ENCODE peak calls at places on chromosomes 11 and 22, in eight cellular contexts. H is mesenchymal stem cell; Z is stimulated activated CD8-positive, alpha-beta memory T cell treated with anti-CD3 and anti-CD28 coated beads, Interleukin-7, amount 100 ng/mL, for 1 hour; Y is nephron progenitor cell; L is dorsolateral prefrontal cortex; C is cerebellum; R is globus pallidus; M is left colon. P is an unnamed sample.

GRCh38 chr11:41245704-41246398 is 213.6 kb downstream of the LRRC4C start:
- DNase-seq in Y (no peak), C (peak), R (no peak), H (no peak), M (no peak), L (no peak), Z (no peak), P (no peak)

GRCh38 chr11:44244649-44245308 is 65.2 kb downstream of the ALX4 start:
- DNase-seq in C (no peak), L (no peak), Z (no peak), H (peak), R (no peak), M (no peak), Y (no peak), P (no peak)

GRCh38 chr11:123357990-123358827 is 71.9 kb upstream of the GRAMD1B start:
- DNase-seq in L (no peak), C (peak), M (no peak), Y (peak), Z (no peak), H (peak), R (no peak), P (no peak)

GRCh38 chr11:130431806-130432205 is 3.4 kb upstream of the ADAMTS8 start:
- DNase-seq in Z (no peak), L (no peak), R (no peak), Y (no peak), M (no peak), H (no peak), C (no peak), P (no peak)

GRCh38 chr22:44057411-44057987 is 33.4 kb downstream of the PARVB start:
- DNase-seq in Y (no peak), Z (no peak), R (peak), C (no peak), L (no peak), M (peak), H (no peak), P (no peak)

GRCh38 chr11:46555269-46556054 is 38.4 kb downstream of the AMBRA1 start:
- DNase-seq in Z (no peak), L (no peak), H (no peak), Y (no peak), M (no peak), C (no peak), R (no peak), P (no peak)

GRCh38 chr11:8338138-8338537 is 74.5 kb upstream of the LMO1 start:
- DNase-seq in R (no peak), C (peak), Z (no peak), L (no peak), H (peak), M (no peak), Y (peak), P (no peak)

GRCh38 chr22:17888855-17889254 is 114.6 kb upstream of the BID start:
- DNase-seq in M (no peak), H (peak), Z (no peak), C (peak), L (no peak), Y (peak), R (no peak), P (no peak)

GRCh38 chr11:93905384-93905783 is 55.0 kb upstream of the VSTM5 start:
- DNase-seq in Y (no peak), M (no peak), C (no peak), L (no peak), H (peak), R (no peak), Z (no peak), P (no peak)

GRCh38 chr11:22785251-22785650 is 44.4 kb downstream of the SVIP start:
- DNase-seq in Y (no peak), Z (no peak), R (no peak), L (no peak), C (no peak), H (no peak), M (no peak), P (peak)

GRCh38 chr11:66727282-66727882 is 1.6 kb downstream of the SPTBN2 start:
- DNase-seq in C (peak), Y (peak), R (no peak), L (no peak), Z (no peak), M (no peak), H (peak), P (no peak)

GRCh38 chr11:250740-251299 is 14.0 kb downstream of the PSMD13 start:
- DNase-seq in L (no peak), C (no peak), Y (peak), R (no peak), M (no peak), H (peak), Z (peak), P (no peak)

GRCh38 chr11:1437500-1437899 is 47.8 kb downstream of the BRSK2 start:
- DNase-seq in H (peak), Y (no peak), L (no peak), C (no peak), R (no peak), M (no peak), Z (no peak), P (no peak)

GRCh38 chr11:119352857-119353260 is 6.4 kb upstream of the MFRP start:
- DNase-seq in H (peak), R (no peak), Y (no peak), L (no peak), C (no peak), M (no peak), Z (no peak), P (peak)

GRCh38 chr22:49962751-49963646 is 2.4 kb downstream of the PIM3 start:
- DNase-seq in C (no peak), L (peak), H (no peak), M (peak), Z (no peak), R (no peak), Y (peak), P (no peak)